ENCODE peak calls at places on chromosomes 13 and 19, in five cellular contexts. N, D, P, X and U are unnamed samples.

GRCh38 chr19:28350037-28350436 is 862.9 kb downstream of the UQCRFS1 start:
- DNase-seq in N (no peak), X (no peak), P (no peak), D (no peak), U (no peak)

GRCh38 chr13:110554946-110555345 is 6.6 kb downstream of the RAB20 start:
- DNase-seq in D (no peak), X (no peak), N (no peak), P (no peak), U (no peak)

GRCh38 chr19:29193116-29193515 is 19.8 kb downstream of the UQCRFS1 start:
- DNase-seq in X (no peak), N (no peak), D (no peak), P (no peak), U (no peak)

GRCh38 chr13:39451301-39451700 is 151.7 kb downstream of the LHFPL6 start:
- DNase-seq in D (no peak), P (no peak), N (no peak), X (peak; percentile 19), U (peak; percentile 70)

GRCh38 chr19:46974181-46974580 is 45.5 kb upstream of the NPAS1 start:
- DNase-seq in D (no peak), X (no peak), N (no peak), P (no peak), U (no peak)

GRCh38 chr19:47305309-47305751 is 4.3 kb upstream of the C5AR1 start:
- DNase-seq in N (peak; percentile 88), D (peak; percentile 85), P (peak; percentile 84), X (peak; percentile 67), U (peak; percentile 80)

GRCh38 chr19:40576181-40576584 is 490 bp upstream of the SHKBP1 start:
- DNase-seq in X (no peak), N (no peak), D (no peak), P (no peak), U (no peak)

GRCh38 chr19:42480335-42481095 is 37.8 kb upstream of the CXCL17 start:
- DNase-seq in D (no peak), N (peak; percentile 17), X (no peak), P (peak; percentile 78), U (peak; percentile 45)

GRCh38 chr13:41007359-41008118 is 11.6 kb downstream of the ELF1 start:
- DNase-seq in D (no peak), N (no peak), P (no peak), X (no peak), U (no peak)

GRCh38 chr13:50617134-50617721 is 226.3 kb downstream of the DLEU7 start:
- DNase-seq in N (no peak), P (no peak), X (peak; percentile 90), D (no peak), U (no peak)

GRCh38 chr13:51004111-51004865 is 94.7 kb downstream of the RNASEH2B start:
- DNase-seq in D (no peak), P (no peak), N (no peak), X (no peak), U (no peak)

GRCh38 chr19:13839938-13840750 is 36.8 kb upstream of the NANOS3 start:
- DNase-seq in P (peak; percentile 50), D (peak; percentile 85), X (peak; percentile 80), N (no peak), U (no peak)

GRCh38 chr19:47719047-47719885 is 6.0 kb downstream of the EHD2 start:
- DNase-seq in D (peak; percentile 93), X (peak; percentile 95), P (peak; percentile 93), N (peak; percentile 81), U (peak; percentile 30)

GRCh38 chr13:92187378-92187989 is 789.1 kb downstream of the GPC5 start:
- DNase-seq in X (peak; percentile 7), N (peak; percentile 18), D (no peak), P (no peak), U (peak; percentile 64)

GRCh38 chr13:38900188-38900587 is 90.4 kb downstream of the STOML3 start:
- DNase-seq in D (no peak), X (no peak), N (no peak), P (no peak), U (peak; percentile 54)

GRCh38 chr13:46751811-46752635 is 44.9 kb downstream of the ESD start:
- DNase-seq in X (no peak), N (no peak), D (no peak), P (peak; percentile 19), U (peak; percentile 9)

GRCh38 chr19:58450836-58451357 is 525 bp upstream of the ZNF324B start:
- DNase-seq in N (no peak), D (no peak), X (no peak), P (no peak), U (peak; percentile 21)

GRCh38 chr13:32381539-32381938 is 46.4 kb downstream of the N4BP2L1 start:
- DNase-seq in P (peak; percentile 25), X (peak; percentile 13), N (no peak), D (no peak), U (peak; percentile 24)

GRCh38 chr19:35156673-35157014 is 2.1 kb downstream of the FXYD5 start:
- DNase-seq in D (no peak), P (no peak), X (no peak), N (no peak), U (no peak)

DNA sequence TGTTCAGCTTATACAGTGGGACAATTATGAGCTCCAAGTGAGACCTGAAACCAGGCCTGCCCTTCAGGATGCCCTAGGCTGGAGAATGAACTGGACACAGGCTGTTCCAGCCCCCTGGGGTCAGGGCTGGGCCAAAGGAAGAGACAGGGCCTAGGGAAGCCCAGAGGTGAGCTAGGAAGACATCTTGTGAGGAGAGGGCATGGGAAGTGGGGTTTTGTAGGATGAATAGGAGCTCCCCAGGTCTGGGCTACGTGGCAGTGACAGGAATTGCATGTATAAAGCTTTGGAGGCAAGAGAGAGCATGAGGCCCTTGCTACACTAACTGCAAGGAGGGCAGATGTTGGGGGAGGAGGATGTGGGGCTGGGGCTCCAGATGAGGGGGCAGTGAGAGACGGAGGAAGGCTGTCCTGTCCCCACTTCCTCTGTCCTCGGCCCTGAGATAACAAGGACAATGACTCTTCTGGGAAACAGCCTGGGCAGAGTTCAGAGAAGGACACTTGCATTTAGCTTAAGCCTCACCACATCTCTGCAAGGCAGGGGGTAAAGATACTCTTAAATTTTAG is 1.5 kb upstream of the TBXA2R start:
- DNase-seq in N (no peak), P (no peak), D (no peak), X (no peak), U (no peak)
- H3K4me3 ChIP-seq in N (no peak overlapping the region), P (no peak overlapping the region), D (no peak overlapping the region), X (no peak overlapping the region), U (no peak overlapping the region)

GRCh38 chr19:4368128-4368820 is 24.9 kb downstream of the MPND start:
- DNase-seq in X (peak; percentile 53), D (no peak), P (no peak), N (no peak), U (no peak)

GRCh38 chr19:4371209-4371897 is 28.0 kb downstream of the MPND start:
- DNase-seq in P (peak; percentile 83), N (no peak), X (no peak), D (no peak), U (no peak)

GRCh38 chr19:4369109-4369887 is 25.9 kb downstream of the MPND start:
- DNase-seq in X (peak; percentile 94), D (peak; percentile 79), P (no peak), N (peak; percentile 39), U (no peak)

GRCh38 chr19:4370418-4371041 is 27.2 kb downstream of the MPND start:
- DNase-seq in D (no peak), N (no peak), P (no peak), X (no peak), U (no peak)

GRCh38 chr19:4369888-4370260 is 26.5 kb downstream of the MPND start:
- DNase-seq in D (peak; percentile 83), P (peak; percentile 56), N (no peak), X (peak; percentile 75), U (peak; percentile 48)
- H3K27ac ChIP-seq in D (peak overlapping the region; percentile 83), P (peak overlapping the region; percentile 88), N (peak overlapping the region; percentile 42), X (peak overlapping the region; percentile 75), U (peak overlapping the region; percentile 42)

DNA sequence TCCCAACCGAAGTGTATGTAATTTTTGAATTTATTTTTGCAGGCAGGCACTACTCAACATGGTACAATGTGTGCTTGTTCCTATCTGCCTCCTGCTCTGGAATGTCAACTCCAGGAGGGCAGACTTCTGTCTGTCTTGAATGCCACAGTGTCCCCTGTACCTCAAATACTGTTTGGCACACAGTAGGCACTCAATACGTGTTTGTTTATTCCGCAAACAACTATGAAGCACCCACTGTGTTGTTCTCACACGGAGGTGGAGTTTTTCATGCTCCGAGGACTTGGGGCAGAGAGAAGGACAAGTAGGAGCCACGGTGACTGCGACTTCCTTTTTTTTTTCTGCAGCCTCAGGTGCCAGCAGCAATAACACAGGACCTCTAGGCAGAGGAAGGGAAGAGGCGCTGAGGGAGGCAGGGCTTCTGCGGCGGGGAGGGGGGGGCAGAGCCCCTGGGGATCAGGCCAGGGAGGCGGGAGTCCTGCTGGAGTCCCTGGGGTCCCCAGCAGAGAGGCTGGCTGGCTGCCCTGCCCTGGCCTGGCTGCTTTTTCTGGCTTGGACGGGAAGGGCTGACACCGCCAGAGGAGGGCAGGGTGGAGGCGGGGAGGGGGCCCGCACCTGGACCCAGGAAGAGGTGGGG is 29.3 kb upstream of the TNFAIP8L1 start:
- DNase-seq in X (no peak), D (peak; percentile 83), N (peak; percentile 24), P (no peak), U (no peak)
- H3K4me3 ChIP-seq in X (no peak overlapping the region), D (peak overlapping the region; percentile 28), N (no peak overlapping the region), P (no peak overlapping the region), U (peak overlapping the region; percentile 12)

DNA sequence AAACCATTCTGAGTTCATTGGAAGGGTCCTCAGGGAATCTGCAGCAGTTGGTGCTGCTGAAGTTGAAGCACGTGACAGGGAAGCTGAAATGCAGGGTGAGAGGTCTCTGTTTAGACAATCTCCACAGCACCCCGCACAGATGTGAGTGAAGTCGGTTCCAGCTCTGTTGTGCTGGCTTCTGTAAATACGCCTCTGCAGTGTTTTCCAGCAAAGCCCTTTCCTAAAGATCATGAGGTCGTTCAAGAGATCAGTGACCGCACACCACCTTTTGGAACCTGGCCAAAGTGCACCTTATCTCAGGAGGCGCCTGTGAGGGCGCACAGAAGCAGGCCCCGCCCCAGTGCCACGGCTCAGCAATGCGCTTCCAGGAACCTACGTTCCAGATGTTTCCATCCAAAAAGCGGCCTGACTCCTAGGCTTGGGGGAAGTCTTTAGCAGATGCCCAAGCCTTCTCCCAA is 10.8 kb downstream of the CUL4A start:
- DNase-seq in P (no peak), X (no peak), N (no peak), D (no peak), U (no peak)
- H3K27ac ChIP-seq in P (no peak overlapping the region), X (no peak overlapping the region), N (no peak overlapping the region), D (peak overlapping the region; percentile 54), U (no peak overlapping the region)

GRCh38 chr19:49448432-49448786 is 3.2 kb downstream of the PIH1D1 start:
- DNase-seq in P (no peak), D (no peak), X (no peak), N (no peak), U (no peak)

GRCh38 chr19:49451430-49452181 is at the start of gene PIH1D1:
- DNase-seq in N (peak; percentile 98), P (peak; percentile 99), X (peak; percentile 99), D (peak; percentile 94), U (peak; percentile 100)

GRCh38 chr19:49447485-49448431 is 3.9 kb downstream of the PIH1D1 start:
- DNase-seq in P (no peak), D (no peak), X (no peak), N (peak; percentile 39), U (peak; percentile 94)

GRCh38 chr19:49453013-49453756 is at the start of gene ALDH16A1:
- DNase-seq in P (peak; percentile 98), X (peak; percentile 96), D (peak; percentile 99), N (peak; percentile 97), U (peak; percentile 99)

DNA sequence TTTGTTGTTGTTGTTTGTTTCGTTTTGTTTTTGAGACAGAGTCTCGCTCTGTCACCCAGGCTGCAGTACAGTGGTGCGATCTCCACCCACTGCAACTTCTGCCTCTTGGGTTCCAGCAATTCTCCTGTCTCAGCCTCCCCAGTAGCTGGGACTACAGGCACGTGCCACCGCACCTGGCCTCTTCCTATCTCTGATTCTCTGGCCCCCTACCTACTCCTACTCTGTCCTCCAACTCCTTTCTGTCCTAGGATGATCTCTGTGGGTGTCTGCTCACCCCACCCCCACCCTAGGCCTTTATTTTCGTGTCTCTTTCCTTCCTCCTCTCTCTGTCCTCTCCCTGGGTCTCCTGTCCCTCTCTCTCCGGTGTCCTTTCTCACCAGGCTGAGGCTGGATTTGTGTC is 1.2 kb downstream of the PIH1D1 start:
- DNase-seq in D (no peak), X (no peak), N (no peak), P (no peak), U (no peak)
- H3K4me3 ChIP-seq in D (peak overlapping the region; percentile 88), X (peak overlapping the region; percentile 92), N (no peak overlapping the region), P (no peak overlapping the region), U (peak overlapping the region; percentile 98)